ENCODE peak calls at places on chromosomes 3 and 15, in five cellular contexts. One of them, this sample, is unnamed.

GRCh38 chr3:133928136-133928893 is 32.6 kb upstream of the RAB6B start:
- DNase-seq in HepG2: no peak
- DNase-seq in H1: peak
- DNase-seq in GM12878: no peak
- DNase-seq in K562: no peak
- DNase-seq in this sample: no peak

GRCh38 chr3:49132437-49133225 is at the start of gene LAMB2:
- DNase-seq in K562: peak
- DNase-seq in H1: peak
- DNase-seq in GM12878: no peak
- DNase-seq in HepG2: peak
- DNase-seq in this sample: peak

GRCh38 chr3:194797555-194797954 is 111.9 kb downstream of the FAM43A start:
- DNase-seq in H1: no peak
- DNase-seq in HepG2: no peak
- DNase-seq in K562: no peak
- DNase-seq in GM12878: no peak
- DNase-seq in this sample: no peak

GRCh38 chr3:123723527-123724168 is 138.8 kb upstream of the HACD2 start:
- DNase-seq in K562: peak
- DNase-seq in HepG2: peak
- DNase-seq in GM12878: peak
- DNase-seq in H1: peak
- DNase-seq in this sample: peak

GRCh38 chr3:98182196-98182595 is 15.7 kb downstream of the OR5H15 start:
- DNase-seq in GM12878: no peak
- DNase-seq in H1: no peak
- DNase-seq in HepG2: no peak
- DNase-seq in K562: no peak
- DNase-seq in this sample: no peak

GRCh38 chr3:4714045-4714444 is 220.9 kb downstream of the ITPR1 start:
- DNase-seq in K562: no peak
- DNase-seq in HepG2: no peak
- DNase-seq in H1: no peak
- DNase-seq in GM12878: no peak
- DNase-seq in this sample: no peak

GRCh38 chr3:142057331-142057725 is 92.0 kb downstream of the TFDP2 start:
- DNase-seq in H1: no peak
- DNase-seq in K562: no peak
- DNase-seq in HepG2: no peak
- DNase-seq in GM12878: no peak
- DNase-seq in this sample: no peak

GRCh38 chr15:65258370-65258769 is 28.3 kb downstream of the PARP16 start:
- DNase-seq in H1: no peak
- DNase-seq in K562: no peak
- DNase-seq in HepG2: no peak
- DNase-seq in GM12878: no peak
- DNase-seq in this sample: no peak

GRCh38 chr3:15520185-15520584 is 1.3 kb downstream of the COLQ start:
- DNase-seq in HepG2: no peak
- DNase-seq in K562: no peak
- DNase-seq in H1: no peak
- DNase-seq in GM12878: no peak
- DNase-seq in this sample: no peak

GRCh38 chr3:45984331-45985312 is 11.0 kb downstream of the FYCO1 start:
- DNase-seq in H1: no peak
- DNase-seq in K562: no peak
- DNase-seq in GM12878: no peak
- DNase-seq in HepG2: no peak
- DNase-seq in this sample: no peak

GRCh38 chr3:110341047-110341446 is 730.6 kb upstream of the NECTIN3 start:
- DNase-seq in H1: no peak
- DNase-seq in GM12878: no peak
- DNase-seq in HepG2: no peak
- DNase-seq in K562: no peak
- DNase-seq in this sample: no peak

GRCh38 chr3:75737831-75738493 is 47.4 kb downstream of the ZNF717 start:
- DNase-seq in HepG2: no peak
- DNase-seq in K562: no peak
- DNase-seq in H1: no peak
- DNase-seq in GM12878: no peak
- DNase-seq in this sample: no peak

GRCh38 chr3:18422972-18423371 is 2.2 kb downstream of the SATB1 start:
- DNase-seq in H1: no peak
- DNase-seq in K562: no peak
- DNase-seq in GM12878: no peak
- DNase-seq in HepG2: no peak
- DNase-seq in this sample: no peak

GRCh38 chr3:157333551-157333991 is 103.1 kb upstream of the PTX3 start:
- DNase-seq in H1: no peak
- DNase-seq in GM12878: no peak
- DNase-seq in K562: no peak
- DNase-seq in HepG2: no peak
- DNase-seq in this sample: no peak

GRCh38 chr15:35713733-35714132 is 167.8 kb upstream of the DPH6 start:
- DNase-seq in HepG2: no peak
- DNase-seq in K562: no peak
- DNase-seq in GM12878: no peak
- DNase-seq in H1: no peak
- DNase-seq in this sample: no peak

GRCh38 chr15:77858677-77859490 is 218.6 kb downstream of the TBC1D2B start:
- DNase-seq in HepG2: no peak
- DNase-seq in H1: no peak
- DNase-seq in K562: peak
- DNase-seq in GM12878: no peak
- DNase-seq in this sample: no peak

GRCh38 chr3:130700541-130700940 is 46.1 kb downstream of the PIK3R4 start:
- DNase-seq in K562: no peak
- DNase-seq in GM12878: no peak
- DNase-seq in HepG2: no peak
- DNase-seq in H1: no peak
- DNase-seq in this sample: no peak

GRCh38 chr3:61889259-61889658 is 327.9 kb downstream of the PTPRG start:
- DNase-seq in K562: no peak
- DNase-seq in GM12878: no peak
- DNase-seq in H1: no peak
- DNase-seq in HepG2: no peak
- DNase-seq in this sample: no peak

GRCh38 chr3:125123906-125124305 is 68.1 kb upstream of the HEG1 start:
- DNase-seq in K562: no peak
- DNase-seq in HepG2: no peak
- DNase-seq in H1: no peak
- DNase-seq in GM12878: no peak
- DNase-seq in this sample: no peak

GRCh38 chr15:70159397-70160009 is 61.8 kb upstream of the TLE3 start:
- DNase-seq in H1: no peak
- DNase-seq in K562: no peak
- DNase-seq in GM12878: no peak
- DNase-seq in HepG2: no peak
- DNase-seq in this sample: no peak

GRCh38 chr3:58824285-58824684 is 157.7 kb upstream of the FAM3D start:
- DNase-seq in HepG2: peak
- DNase-seq in H1: peak
- DNase-seq in GM12878: no peak
- DNase-seq in K562: peak
- DNase-seq in this sample: peak

GRCh38 chr3:134357261-134357913 is 16.9 kb downstream of the AMOTL2 start:
- DNase-seq in HepG2: no peak
- DNase-seq in H1: no peak
- DNase-seq in K562: no peak
- DNase-seq in GM12878: no peak
- DNase-seq in this sample: peak

GRCh38 chr15:46894644-46895043 is 822.7 kb upstream of the SEMA6D start:
- DNase-seq in H1: no peak
- DNase-seq in K562: no peak
- DNase-seq in HepG2: no peak
- DNase-seq in GM12878: no peak
- DNase-seq in this sample: no peak

GRCh38 chr15:34987982-34988873 is at the start of gene ZNF770:
- DNase-seq in H1: peak
- DNase-seq in GM12878: peak
- DNase-seq in HepG2: peak
- DNase-seq in K562: peak
- DNase-seq in this sample: peak

GRCh38 chr3:52518723-52519444 is 14.8 kb downstream of the NT5DC2 start:
- DNase-seq in HepG2: no peak
- DNase-seq in GM12878: no peak
- DNase-seq in H1: peak
- DNase-seq in K562: peak
- DNase-seq in this sample: peak

GRCh38 chr15:85667491-85668424 is 127.0 kb downstream of the KLHL25 start:
- DNase-seq in K562: no peak
- DNase-seq in H1: no peak
- DNase-seq in HepG2: peak
- DNase-seq in GM12878: no peak
- DNase-seq in this sample: no peak

GRCh38 chr15:75081150-75081549 is 57.8 kb downstream of the PPCDC start:
- DNase-seq in HepG2: no peak
- DNase-seq in GM12878: no peak
- DNase-seq in K562: no peak
- DNase-seq in H1: no peak
- DNase-seq in this sample: no peak

GRCh38 chr3:150408232-150409124 is at the start of gene TSC22D2:
- DNase-seq in K562: peak
- DNase-seq in GM12878: peak
- DNase-seq in H1: peak
- DNase-seq in HepG2: peak
- DNase-seq in this sample: peak

GRCh38 chr3:111735271-111735758 is 123.8 kb upstream of the PHLDB2 start:
- DNase-seq in K562: no peak
- DNase-seq in H1: no peak
- DNase-seq in HepG2: peak
- DNase-seq in GM12878: no peak
- DNase-seq in this sample: no peak

GRCh38 chr15:77974098-77974414 is 103.5 kb downstream of the TBC1D2B start:
- DNase-seq in K562: no peak
- DNase-seq in GM12878: no peak
- DNase-seq in HepG2: no peak
- DNase-seq in H1: peak
- DNase-seq in this sample: no peak

GRCh38 chr15:86872782-86873181 is 793.1 kb downstream of the AGBL1 start:
- DNase-seq in K562: no peak
- DNase-seq in HepG2: no peak
- DNase-seq in GM12878: no peak
- DNase-seq in H1: no peak
- DNase-seq in this sample: no peak

GRCh38 chr15:78906310-78906608 is 33.6 kb downstream of the MORF4L1 start:
- DNase-seq in K562: no peak
- DNase-seq in GM12878: no peak
- DNase-seq in HepG2: peak
- DNase-seq in H1: no peak
- DNase-seq in this sample: no peak

GRCh38 chr15:25240461-25241021 is 198.3 kb downstream of the UBE3A start:
- DNase-seq in H1: no peak
- DNase-seq in K562: no peak
- DNase-seq in GM12878: no peak
- DNase-seq in HepG2: no peak
- DNase-seq in this sample: no peak

GRCh38 chr15:50676799-50677483 is 9.7 kb downstream of the TRPM7 start:
- DNase-seq in HepG2: no peak
- DNase-seq in K562: peak
- DNase-seq in H1: no peak
- DNase-seq in GM12878: no peak
- DNase-seq in this sample: no peak
- TF ChIP-seq ATF3 in HepG2: no peak
- TF ChIP-seq ATF3 in K562: peak
- TF ChIP-seq ATF3 in H1: no peak
- TF ChIP-seq ATF3 in GM12878: no peak
- TF ChIP-seq ATF3 in this sample: no peak

DNA sequence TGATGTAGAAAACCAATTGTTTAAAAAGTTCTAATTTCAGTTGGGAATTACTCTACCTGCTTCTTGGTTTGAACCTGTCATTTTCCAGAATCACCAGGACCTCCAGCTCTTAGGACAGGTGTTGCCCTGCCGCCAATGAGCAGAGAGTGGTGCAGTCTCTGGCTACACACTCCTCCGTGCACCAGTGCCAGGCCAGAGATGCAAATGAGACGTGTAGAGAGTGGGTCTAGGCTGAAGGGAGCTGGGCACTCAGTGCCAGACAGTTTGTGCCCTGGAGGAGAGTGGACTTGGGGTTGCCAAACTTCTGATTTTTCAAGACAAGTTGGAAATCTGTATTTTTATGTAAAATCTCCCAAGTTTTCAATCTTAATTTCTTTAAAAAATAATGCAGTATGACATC is 566.2 kb downstream of the MAGI1 start:
- DNase-seq in H1: no peak
- DNase-seq in GM12878: no peak
- DNase-seq in K562: no peak
- DNase-seq in HepG2: no peak
- DNase-seq in this sample: no peak
- TF ChIP-seq CREB1 in H1: no peak
- TF ChIP-seq CREB1 in GM12878: no peak
- TF ChIP-seq CREB1 in K562: no peak
- TF ChIP-seq CREB1 in HepG2: no peak
- TF ChIP-seq CREB1 in this sample: no peak

GRCh38 chr3:36600413-36600812 is 163.9 kb downstream of the DCLK3 start:
- DNase-seq in GM12878: no peak
- DNase-seq in H1: no peak
- DNase-seq in K562: no peak
- DNase-seq in HepG2: no peak
- DNase-seq in this sample: no peak
- TF ChIP-seq ATF3 in GM12878: no peak
- TF ChIP-seq ATF3 in H1: no peak
- TF ChIP-seq ATF3 in K562: no peak
- TF ChIP-seq ATF3 in HepG2: no peak
- TF ChIP-seq ATF3 in this sample: no peak

GRCh38 chr15:69092159-69092558 is 68.3 kb upstream of the GLCE start:
- DNase-seq in GM12878: no peak
- DNase-seq in H1: no peak
- DNase-seq in K562: no peak
- DNase-seq in HepG2: peak
- DNase-seq in this sample: no peak
- TF ChIP-seq CREB1 in GM12878: no peak
- TF ChIP-seq CREB1 in H1: no peak
- TF ChIP-seq CREB1 in K562: no peak
- TF ChIP-seq CREB1 in HepG2: no peak
- TF ChIP-seq CREB1 in this sample: no peak

GRCh38 chr3:85977615-85978338 is 1013.2 kb downstream of the VGLL3 start:
- DNase-seq in HepG2: no peak
- DNase-seq in K562: no peak
- DNase-seq in H1: no peak
- DNase-seq in GM12878: no peak
- DNase-seq in this sample: no peak
- TF ChIP-seq ATF3 in HepG2: no peak
- TF ChIP-seq ATF3 in K562: no peak
- TF ChIP-seq ATF3 in H1: no peak
- TF ChIP-seq ATF3 in GM12878: no peak
- TF ChIP-seq ATF3 in this sample: no peak

GRCh38 chr15:82845686-82846085 is 36.3 kb downstream of the WHAMM start:
- DNase-seq in H1: no peak
- DNase-seq in K562: no peak
- DNase-seq in GM12878: no peak
- DNase-seq in HepG2: no peak
- DNase-seq in this sample: no peak
- TF ChIP-seq CREB1 in H1: no peak
- TF ChIP-seq CREB1 in K562: no peak
- TF ChIP-seq CREB1 in GM12878: no peak
- TF ChIP-seq CREB1 in HepG2: no peak
- TF ChIP-seq CREB1 in this sample: no peak